ENCODE peak calls at places on chromosome X, in four cellular contexts. F, J, W and U are unnamed samples.

GRCh38 chrX:39936886-39937770 is 160.6 kb downstream of the BCOR start:
- DNase-seq in W (no peak), F (no peak), J (no peak), U (no peak)

GRCh38 chrX:44306336-44306735 is 37.1 kb downstream of the EFHC2 start:
- DNase-seq in F (no peak), W (no peak), J (no peak), U (no peak)

GRCh38 chrX:45358417-45358816 is 157.7 kb upstream of the DIPK2B start:
- DNase-seq in J (no peak), F (no peak), W (no peak), U (no peak)

GRCh38 chrX:3244203-3244743 is 102.2 kb downstream of the MXRA5 start:
- DNase-seq in W (no peak), F (no peak), J (no peak), U (no peak)

GRCh38 chrX:39560285-39560684 is 537.5 kb downstream of the BCOR start:
- DNase-seq in J (no peak), W (no peak), F (no peak), U (no peak)

GRCh38 chrX:78673256-78673655 is 14.1 kb upstream of the RTL3 start:
- DNase-seq in J (no peak), W (no peak), F (no peak), U (no peak)

GRCh38 chrX:42804524-42804923 is 26.6 kb upstream of the PPP1R2C start:
- DNase-seq in F (no peak), J (no peak), W (no peak), U (no peak)

GRCh38 chrX:115892787-115893671 is 277.5 kb upstream of the AGTR2 start:
- DNase-seq in W (peak; percentile 74), J (no peak), F (no peak), U (no peak)

GRCh38 chrX:41589634-41590270 is 99.0 kb upstream of the GPR34 start:
- DNase-seq in J (no peak), W (no peak), F (no peak), U (no peak)

GRCh38 chrX:80014141-80014940 is at the start of gene TBX22:
- DNase-seq in W (no peak), J (no peak), F (no peak), U (no peak)

GRCh38 chrX:111652719-111653118 is 28.3 kb upstream of the ALG13 start:
- DNase-seq in F (no peak), J (no peak), W (no peak), U (no peak)

GRCh38 chrX:640641-641040 is 10.1 kb downstream of the SHOX start:
- DNase-seq in W (no peak), J (no peak), F (no peak), U (no peak)
- H3K27me3 ChIP-seq in W (no peaks in the 10 kb centered on the region), J (no peaks in the 10 kb centered on the region), F (peaks cover 51% of the 10 kb centered on the region), U (peaks cover 89% of the 10 kb centered on the region)

GRCh38 chrX:130184857-130185256 is 13.1 kb downstream of the RAB33A start:
- DNase-seq in W (no peak), F (no peak), J (no peak), U (no peak)
- H3K4me1 ChIP-seq in W (no peaks in the 10 kb centered on the region), F (no peaks in the 10 kb centered on the region), J (peaks cover 13% of the 10 kb centered on the region), U (no peaks in the 10 kb centered on the region)

GRCh38 chrX:48792219-48792618 is 5.8 kb downstream of the GATA1 start:
- DNase-seq in F (no peak), J (no peak), W (no peak), U (no peak)
- H3K27me3 ChIP-seq in F (no peaks in the 10 kb centered on the region), J (no peaks in the 10 kb centered on the region), W (no peaks in the 10 kb centered on the region), U (no peaks in the 10 kb centered on the region)

GRCh38 chrX:17544831-17545230 is 169.8 kb downstream of the NHS start:
- DNase-seq in W (no peak), F (no peak), J (no peak), U (no peak)
- H3K4me1 ChIP-seq in W (peaks cover 5% of the 10 kb centered on the region), F (no peaks in the 10 kb centered on the region), J (no peaks in the 10 kb centered on the region), U (no peaks in the 10 kb centered on the region)

DNA sequence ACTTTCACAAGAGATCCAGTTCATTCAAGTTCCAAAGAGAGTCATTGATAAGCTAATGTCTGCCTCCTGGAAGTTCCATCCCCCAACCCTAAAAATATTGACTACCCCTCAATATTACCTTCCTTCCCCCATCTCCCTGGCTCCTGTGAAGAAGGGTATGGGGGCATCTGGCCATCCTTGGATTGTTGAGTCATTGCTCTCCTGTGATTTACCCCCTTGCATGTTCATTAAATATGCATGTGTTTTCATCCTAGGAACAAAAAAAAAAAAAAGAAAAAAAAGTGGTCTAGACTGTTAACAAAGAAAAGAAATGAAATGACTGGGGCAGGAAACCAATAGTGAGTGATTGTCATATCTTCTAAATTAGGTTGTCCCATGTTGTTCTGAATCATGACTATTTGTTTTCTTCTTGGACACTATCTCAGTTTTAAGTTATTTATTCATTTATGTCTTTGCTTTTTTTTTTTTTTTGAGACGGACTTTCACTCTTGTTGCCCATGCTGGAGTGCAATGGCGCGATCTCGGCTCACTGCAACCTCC is 51.9 kb upstream of the HUWE1 start:
- DNase-seq in F (no peak), J (no peak), W (no peak), U (no peak)
- H3K27me3 ChIP-seq in F (no peaks in the 10 kb centered on the region), J (no peaks in the 10 kb centered on the region), W (no peaks in the 10 kb centered on the region), U (no peaks in the 10 kb centered on the region)

GRCh38 chrX:72050011-72050410 is 81.7 kb downstream of the RTL5 start:
- DNase-seq in W (no peak), F (no peak), J (no peak), U (no peak)
- H3K4me1 ChIP-seq in W (no peaks in the 10 kb centered on the region), F (no peaks in the 10 kb centered on the region), J (peaks cover 9% of the 10 kb centered on the region), U (no peaks in the 10 kb centered on the region)

GRCh38 chrX:34956915-34957314 is 14.3 kb downstream of the FAM47B start:
- DNase-seq in W (no peak), F (no peak), J (no peak), U (no peak)

DNA sequence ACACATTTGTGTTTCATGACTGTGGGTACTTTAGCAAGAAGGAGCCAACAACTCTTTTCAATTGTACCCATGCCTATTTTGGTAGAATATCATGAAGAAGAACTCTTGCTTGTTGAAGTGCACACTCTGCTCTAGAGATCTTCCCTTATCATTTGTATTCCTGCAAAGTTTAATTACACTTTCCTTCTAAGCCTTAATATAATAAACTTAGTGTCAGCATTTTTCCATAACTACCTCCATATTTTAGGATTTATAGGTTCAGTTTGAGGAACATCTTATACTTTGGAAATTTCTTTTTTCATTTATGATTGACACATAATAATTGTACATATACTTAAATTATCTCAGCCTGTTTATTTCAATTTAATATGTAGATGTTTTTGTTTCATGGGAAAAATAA is 19.1 kb downstream of the FAM47B start:
- DNase-seq in W (no peak), F (no peak), J (no peak), U (no peak)
- H3K27me3 ChIP-seq in W (peaks cover 3% of the 10 kb centered on the region), F (no peaks in the 10 kb centered on the region), J (no peaks in the 10 kb centered on the region), U (no peaks in the 10 kb centered on the region)